ENCODE peak calls at places on chromosomes 12 and 14, in six cellular contexts. N is H9, T is H1, C is neuronal stem cell, P is IMR-90, F is trophoblast cell. E is an unnamed sample.

GRCh38 chr14:100384819-100385813 is 62.0 kb downstream of the SLC25A47 start:
- DNase-seq in N (no peak), T (no peak), C (no peak), P (peak), F (peak), E (peak)

GRCh38 chr12:10111451-10111850 is 12.7 kb upstream of the CLEC1A start:
- DNase-seq in N (no peak), T (no peak), C (no peak), P (no peak), F (peak), E (no peak)

GRCh38 chr14:69428289-69428998 is 30.0 kb downstream of the SLC39A9 start:
- DNase-seq in N (no peak), T (no peak), C (no peak), P (no peak), F (no peak), E (no peak)

GRCh38 chr14:36582011-36582873 is at the start of gene NKX2-8:
- DNase-seq in N (peak), T (peak), C (no peak), P (no peak), F (no peak), E (no peak)

GRCh38 chr14:68269136-68269535 is 449.6 kb downstream of the RAD51B start:
- DNase-seq in N (no peak), T (no peak), C (no peak), P (no peak), F (no peak), E (no peak)

GRCh38 chr14:102140027-102140749 is 491 bp downstream of the WDR20 start:
- DNase-seq in N (peak), T (peak), C (peak), P (no peak), F (peak), E (peak)

GRCh38 chr14:50013934-50014333 is 102.4 kb downstream of the VCPKMT start:
- DNase-seq in N (no peak), T (no peak), C (no peak), P (no peak), F (no peak), E (no peak)

GRCh38 chr12:94689646-94690036 is 39.3 kb upstream of the TMCC3 start:
- DNase-seq in N (no peak), T (no peak), C (no peak), P (no peak), F (no peak), E (no peak)

GRCh38 chr14:77064535-77065178 is 33.4 kb upstream of the CIPC start:
- DNase-seq in N (no peak), T (no peak), C (no peak), P (no peak), F (no peak), E (no peak)

GRCh38 chr12:109461846-109462766 is 15.0 kb downstream of the KCTD10 start:
- DNase-seq in N (no peak), T (no peak), C (no peak), P (peak), F (peak), E (peak)

GRCh38 chr14:101077511-101078074 is 174.1 kb upstream of the RTL1 start:
- DNase-seq in N (peak), T (no peak), C (peak), P (peak), F (no peak), E (peak)

GRCh38 chr14:105217764-105218163 is 30.6 kb upstream of the BTBD6 start:
- DNase-seq in N (no peak), T (no peak), C (no peak), P (no peak), F (no peak), E (no peak)

GRCh38 chr14:29601559-29602109 is 326.0 kb downstream of the PRKD1 start:
- DNase-seq in N (no peak), T (no peak), C (no peak), P (peak), F (no peak), E (peak)

GRCh38 chr14:29608861-29609260 is 318.8 kb downstream of the PRKD1 start:
- DNase-seq in N (no peak), T (no peak), C (no peak), P (no peak), F (no peak), E (no peak)

GRCh38 chr14:29607129-29607528 is 320.5 kb downstream of the PRKD1 start:
- DNase-seq in N (no peak), T (no peak), C (no peak), P (no peak), F (no peak), E (peak)

DNA sequence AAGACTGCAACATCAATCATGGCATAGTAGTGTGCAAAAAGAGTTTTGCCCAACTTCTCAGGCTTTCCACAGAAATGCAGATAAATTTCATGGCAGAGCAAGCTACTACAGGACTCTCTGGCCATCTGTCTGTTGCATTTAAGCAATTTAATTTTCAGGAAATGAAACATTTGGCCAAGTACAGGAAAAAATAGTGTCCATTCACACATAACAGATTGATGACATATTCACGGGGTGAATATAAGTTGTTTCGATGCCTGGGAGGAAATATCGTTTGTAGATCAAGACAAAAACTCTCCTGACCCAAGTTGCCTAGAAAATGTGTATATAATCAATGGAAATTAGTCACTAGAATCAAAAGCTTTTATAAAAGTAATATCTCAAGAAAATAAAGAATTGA is 323.9 kb downstream of the PRKD1 start:
- DNase-seq in N (no peak), T (no peak), C (no peak), P (no peak), F (no peak), E (no peak)
- H3K14ac ChIP-seq in N (no peak), T (no peak), C (no peak), P (no peak), F (no peak), E (no peak)

GRCh38 chr14:51609251-51609986 is 42.3 kb upstream of the FRMD6 start:
- DNase-seq in N (no peak), T (no peak), C (no peak), P (peak), F (no peak), E (no peak)
- H4K91ac ChIP-seq in N (no peak), T (no peak), C (no peak), P (peak), F (peak), E (peak)

DNA sequence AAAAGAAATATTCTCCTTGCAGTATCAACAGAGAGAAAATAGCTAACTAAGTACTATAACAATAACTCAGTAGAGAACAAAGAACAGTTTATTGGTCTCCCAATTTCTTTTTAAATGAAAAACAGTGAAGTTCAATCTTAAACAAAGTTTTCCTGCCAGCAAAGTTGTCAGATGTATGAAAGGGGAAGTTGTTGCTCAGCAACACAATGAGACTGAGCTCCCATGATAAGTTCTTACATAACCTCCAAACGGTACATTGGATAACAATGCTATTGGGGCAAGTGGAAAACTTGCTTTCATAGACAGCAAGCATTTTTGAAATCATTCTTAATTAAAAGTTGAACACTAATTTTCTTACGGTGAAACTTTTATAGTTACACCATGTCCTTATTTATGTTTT is 94.9 kb downstream of the ALG10B start:
- DNase-seq in N (no peak), T (no peak), C (no peak), P (no peak), F (no peak), E (no peak)
- H3K14ac ChIP-seq in N (no peak), T (no peak), C (no peak), P (no peak), F (no peak), E (no peak)

GRCh38 chr14:96160913-96161310 is 43.7 kb upstream of the BDKRB2 start:
- DNase-seq in N (peak), T (no peak), C (no peak), P (no peak), F (no peak), E (no peak)

GRCh38 chr14:96164861-96165490 is 39.7 kb upstream of the BDKRB2 start:
- DNase-seq in N (peak), T (no peak), C (no peak), P (peak), F (no peak), E (peak)

GRCh38 chr14:96160030-96160912 is 44.4 kb upstream of the BDKRB2 start:
- DNase-seq in N (peak), T (no peak), C (no peak), P (no peak), F (no peak), E (peak)

GRCh38 chr14:96162741-96163140 is 41.9 kb upstream of the BDKRB2 start:
- DNase-seq in N (peak), T (no peak), C (no peak), P (peak), F (no peak), E (peak)

GRCh38 chr14:96162265-96162664 is 42.4 kb upstream of the BDKRB2 start:
- DNase-seq in N (peak), T (no peak), C (no peak), P (peak), F (no peak), E (peak)
- H4K91ac ChIP-seq in N (no peak), T (no peak), C (no peak), P (peak), F (no peak), E (peak)

GRCh38 chr14:103651585-103651984 is 22.6 kb downstream of the KLC1 start:
- DNase-seq in N (no peak), T (no peak), C (no peak), P (no peak), F (no peak), E (no peak)
- H3K14ac ChIP-seq in N (no peak), T (no peak), C (no peak), P (no peak), F (no peak), E (peak)

GRCh38 chr12:48952691-48953090 is 4.6 kb downstream of the ARF3 start:
- DNase-seq in N (no peak), T (no peak), C (no peak), P (no peak), F (no peak), E (no peak)
- H4K91ac ChIP-seq in N (no peak), T (no peak), C (no peak), P (no peak), F (no peak), E (no peak)

GRCh38 chr12:117497407-117497806 is 136.0 kb upstream of the NOS1 start:
- DNase-seq in N (no peak), T (no peak), C (no peak), P (no peak), F (no peak), E (no peak)
- H3K14ac ChIP-seq in N (no peak), T (no peak), C (no peak), P (no peak), F (no peak), E (no peak)

GRCh38 chr14:74217672-74218448 is 21.4 kb upstream of the VSX2 start:
- DNase-seq in N (peak), T (peak), C (peak), P (peak), F (peak), E (peak)
- H4K91ac ChIP-seq in N (no peak), T (no peak), C (no peak), P (no peak), F (no peak), E (no peak)

E was measured in mesenchymal stem cell.